ENCODE peak calls at places on chromosomes 13 and 19, in six cellular contexts. One of them, this sample, is unnamed.
A peak's percentile ranks its signal among the peaks of the same experiment; 100 is the strongest.

GRCh38 chr13:98221234-98221633 is 44.2 kb upstream of the RNF113B start:
- DNase-seq in tibial artery: no peak
- DNase-seq in ovary: no peak
- DNase-seq in stomach: no peak
- DNase-seq in upper lobe of right lung: no peak
- DNase-seq in fibroblast of lung: no peak
- DNase-seq in this sample: no peak

GRCh38 chr13:43303040-43303729 is 279.8 kb downstream of the DNAJC15 start:
- DNase-seq in tibial artery: peak; percentile 34
- DNase-seq in ovary: peak; percentile 67
- DNase-seq in stomach: peak; percentile 78
- DNase-seq in upper lobe of right lung: no peak
- DNase-seq in fibroblast of lung: peak; percentile 80
- DNase-seq in this sample: no peak

GRCh38 chr13:21974741-21975140 is 303.9 kb downstream of the FGF9 start:
- DNase-seq in tibial artery: no peak
- DNase-seq in ovary: no peak
- DNase-seq in stomach: no peak
- DNase-seq in upper lobe of right lung: no peak
- DNase-seq in fibroblast of lung: no peak
- DNase-seq in this sample: no peak

GRCh38 chr13:77016241-77016812 is 10.6 kb downstream of the FBXL3 start:
- DNase-seq in tibial artery: no peak
- DNase-seq in ovary: no peak
- DNase-seq in stomach: no peak
- DNase-seq in upper lobe of right lung: no peak
- DNase-seq in fibroblast of lung: no peak
- DNase-seq in this sample: no peak

GRCh38 chr19:52935434-52935833 is 12.2 kb upstream of the ZNF888 start:
- DNase-seq in tibial artery: no peak
- DNase-seq in ovary: no peak
- DNase-seq in stomach: peak; percentile 53
- DNase-seq in upper lobe of right lung: no peak
- DNase-seq in fibroblast of lung: peak; percentile 51
- DNase-seq in this sample: no peak

GRCh38 chr19:43667524-43668405 is 2.2 kb downstream of the PLAUR start:
- DNase-seq in tibial artery: peak; percentile 38
- DNase-seq in ovary: peak; percentile 32
- DNase-seq in stomach: no peak
- DNase-seq in upper lobe of right lung: peak; percentile 70
- DNase-seq in fibroblast of lung: no peak
- DNase-seq in this sample: peak; percentile 57

GRCh38 chr13:107379398-107380155 is 811.6 kb upstream of the ARGLU1 start:
- DNase-seq in tibial artery: no peak
- DNase-seq in ovary: no peak
- DNase-seq in stomach: no peak
- DNase-seq in upper lobe of right lung: no peak
- DNase-seq in fibroblast of lung: no peak
- DNase-seq in this sample: no peak

GRCh38 chr19:7115721-7116120 is 46.2 kb downstream of the ZNF557 start:
- DNase-seq in tibial artery: no peak
- DNase-seq in ovary: no peak
- DNase-seq in stomach: no peak
- DNase-seq in upper lobe of right lung: no peak
- DNase-seq in fibroblast of lung: no peak
- DNase-seq in this sample: no peak

GRCh38 chr19:17398902-17399527 is 5.0 kb upstream of the CCDC194 start:
- DNase-seq in tibial artery: no peak
- DNase-seq in ovary: no peak
- DNase-seq in stomach: no peak
- DNase-seq in upper lobe of right lung: no peak
- DNase-seq in fibroblast of lung: no peak
- DNase-seq in this sample: no peak

GRCh38 chr13:99894835-99895427 is 76.6 kb downstream of the ZIC5 start:
- DNase-seq in tibial artery: no peak
- DNase-seq in ovary: no peak
- DNase-seq in stomach: no peak
- DNase-seq in upper lobe of right lung: no peak
- DNase-seq in fibroblast of lung: peak; percentile 11
- DNase-seq in this sample: no peak

GRCh38 chr19:45396389-45397260 is 8.2 kb downstream of the PPP1R13L start:
- DNase-seq in tibial artery: no peak
- DNase-seq in ovary: no peak
- DNase-seq in stomach: no peak
- DNase-seq in upper lobe of right lung: no peak
- DNase-seq in fibroblast of lung: no peak
- DNase-seq in this sample: no peak

GRCh38 chr13:47148543-47148942 is 251.7 kb upstream of the HTR2A start:
- DNase-seq in tibial artery: no peak
- DNase-seq in ovary: no peak
- DNase-seq in stomach: no peak
- DNase-seq in upper lobe of right lung: no peak
- DNase-seq in fibroblast of lung: no peak
- DNase-seq in this sample: no peak

GRCh38 chr13:75365724-75366173 is 116.2 kb downstream of the TBC1D4 start:
- DNase-seq in tibial artery: no peak
- DNase-seq in ovary: no peak
- DNase-seq in stomach: no peak
- DNase-seq in upper lobe of right lung: no peak
- DNase-seq in fibroblast of lung: peak; percentile 52
- DNase-seq in this sample: no peak

GRCh38 chr13:63731896-63732295 is 2316.2 kb upstream of the PCDH20 start:
- DNase-seq in tibial artery: no peak
- DNase-seq in ovary: no peak
- DNase-seq in stomach: peak; percentile 39
- DNase-seq in upper lobe of right lung: no peak
- DNase-seq in fibroblast of lung: no peak
- DNase-seq in this sample: no peak

GRCh38 chr13:81350056-81350455 is 1009.1 kb upstream of the SPRY2 start:
- DNase-seq in tibial artery: no peak
- DNase-seq in ovary: no peak
- DNase-seq in stomach: no peak
- DNase-seq in upper lobe of right lung: no peak
- DNase-seq in fibroblast of lung: no peak
- DNase-seq in this sample: no peak

GRCh38 chr13:79457948-79458347 is 23.0 kb upstream of the NDFIP2 start:
- DNase-seq in tibial artery: no peak
- DNase-seq in ovary: no peak
- DNase-seq in stomach: no peak
- DNase-seq in upper lobe of right lung: no peak
- DNase-seq in fibroblast of lung: peak; percentile 77
- DNase-seq in this sample: no peak

GRCh38 chr13:112767506-112768471 is 78.0 kb downstream of the ATP11A start:
- DNase-seq in tibial artery: peak; percentile 73
- DNase-seq in ovary: no peak
- DNase-seq in stomach: no peak
- DNase-seq in upper lobe of right lung: peak; percentile 90
- DNase-seq in fibroblast of lung: no peak
- DNase-seq in this sample: peak; percentile 88

GRCh38 chr13:49838989-49839388 is 46.5 kb upstream of the KPNA3 start:
- DNase-seq in tibial artery: no peak
- DNase-seq in ovary: no peak
- DNase-seq in stomach: no peak
- DNase-seq in upper lobe of right lung: no peak
- DNase-seq in fibroblast of lung: no peak
- DNase-seq in this sample: no peak

GRCh38 chr19:54691582-54692293 is 29.0 kb downstream of the LILRB4 start:
- DNase-seq in tibial artery: no peak
- DNase-seq in ovary: no peak
- DNase-seq in stomach: no peak
- DNase-seq in upper lobe of right lung: no peak
- DNase-seq in fibroblast of lung: no peak
- DNase-seq in this sample: no peak

GRCh38 chr13:28347456-28348371 is 147.2 kb downstream of the FLT1 start:
- DNase-seq in tibial artery: no peak
- DNase-seq in ovary: no peak
- DNase-seq in stomach: no peak
- DNase-seq in upper lobe of right lung: no peak
- DNase-seq in fibroblast of lung: no peak
- DNase-seq in this sample: no peak

GRCh38 chr13:50129923-50130685 is 114.9 kb downstream of the KCNRG start:
- DNase-seq in tibial artery: peak; percentile 80
- DNase-seq in ovary: no peak
- DNase-seq in stomach: no peak
- DNase-seq in upper lobe of right lung: peak; percentile 71
- DNase-seq in fibroblast of lung: peak; percentile 46
- DNase-seq in this sample: peak; percentile 58

GRCh38 chr13:49569993-49570689 is 15.2 kb downstream of the RCBTB1 start:
- DNase-seq in tibial artery: no peak
- DNase-seq in ovary: no peak
- DNase-seq in stomach: no peak
- DNase-seq in upper lobe of right lung: no peak
- DNase-seq in fibroblast of lung: no peak
- DNase-seq in this sample: no peak

GRCh38 chr13:44224433-44225149 is 149.0 kb upstream of the SERP2 start:
- DNase-seq in tibial artery: peak; percentile 74
- DNase-seq in ovary: peak; percentile 58
- DNase-seq in stomach: no peak
- DNase-seq in upper lobe of right lung: no peak
- DNase-seq in fibroblast of lung: peak; percentile 83
- DNase-seq in this sample: no peak

GRCh38 chr19:2077833-2078619 is 18.1 kb downstream of the MOB3A start:
- DNase-seq in tibial artery: no peak
- DNase-seq in ovary: no peak
- DNase-seq in stomach: no peak
- DNase-seq in upper lobe of right lung: no peak
- DNase-seq in fibroblast of lung: no peak
- DNase-seq in this sample: no peak

GRCh38 chr13:95154441-95154886 is 146.8 kb downstream of the ABCC4 start:
- DNase-seq in tibial artery: no peak
- DNase-seq in ovary: no peak
- DNase-seq in stomach: no peak
- DNase-seq in upper lobe of right lung: no peak
- DNase-seq in fibroblast of lung: peak; percentile 21
- DNase-seq in this sample: no peak

GRCh38 chr13:32048816-32049215 is 17.2 kb downstream of the FRY start:
- DNase-seq in tibial artery: no peak
- DNase-seq in ovary: no peak
- DNase-seq in stomach: no peak
- DNase-seq in upper lobe of right lung: no peak
- DNase-seq in fibroblast of lung: no peak
- DNase-seq in this sample: no peak

GRCh38 chr13:20064128-20064527 is 96.7 kb downstream of the GJA3 start:
- DNase-seq in tibial artery: no peak
- DNase-seq in ovary: no peak
- DNase-seq in stomach: no peak
- DNase-seq in upper lobe of right lung: no peak
- DNase-seq in fibroblast of lung: peak; percentile 58
- DNase-seq in this sample: no peak

GRCh38 chr19:18423258-18424020 is 4.2 kb downstream of the SSBP4 start:
- DNase-seq in tibial artery: no peak
- DNase-seq in ovary: peak; percentile 17
- DNase-seq in stomach: no peak
- DNase-seq in upper lobe of right lung: no peak
- DNase-seq in fibroblast of lung: no peak
- DNase-seq in this sample: peak; percentile 41
- H3K4me1 ChIP-seq in tibial artery: peaks cover 3% of the 10 kb centered on the region
- H3K4me1 ChIP-seq in ovary: peaks cover 22% of the 10 kb centered on the region
- H3K4me1 ChIP-seq in stomach: peaks cover 43% of the 10 kb centered on the region
- H3K4me1 ChIP-seq in upper lobe of right lung: peaks cover 30% of the 10 kb centered on the region
- H3K4me1 ChIP-seq in fibroblast of lung: peaks cover 33% of the 10 kb centered on the region
- H3K4me1 ChIP-seq in this sample: peaks cover 58% of the 10 kb centered on the region

GRCh38 chr13:67416047-67416925 is 186.2 kb upstream of the PCDH9 start:
- DNase-seq in tibial artery: no peak
- DNase-seq in ovary: no peak
- DNase-seq in stomach: peak; percentile 29
- DNase-seq in upper lobe of right lung: peak; percentile 72
- DNase-seq in fibroblast of lung: peak; percentile 38
- DNase-seq in this sample: peak; percentile 54

GRCh38 chr13:67408823-67409222 is 178.7 kb upstream of the PCDH9 start:
- DNase-seq in tibial artery: no peak
- DNase-seq in ovary: no peak
- DNase-seq in stomach: no peak
- DNase-seq in upper lobe of right lung: no peak
- DNase-seq in fibroblast of lung: peak; percentile 71
- DNase-seq in this sample: peak; percentile 45

GRCh38 chr13:67410645-67411044 is 180.5 kb upstream of the PCDH9 start:
- DNase-seq in tibial artery: no peak
- DNase-seq in ovary: no peak
- DNase-seq in stomach: no peak
- DNase-seq in upper lobe of right lung: no peak
- DNase-seq in fibroblast of lung: no peak
- DNase-seq in this sample: no peak
- TF ChIP-seq CTCF in tibial artery: no peak
- TF ChIP-seq CTCF in ovary: no peak
- TF ChIP-seq CTCF in stomach: no peak
- TF ChIP-seq CTCF in upper lobe of right lung: no peak
- TF ChIP-seq CTCF in fibroblast of lung: no peak
- TF ChIP-seq CTCF in this sample: no peak

DNA sequence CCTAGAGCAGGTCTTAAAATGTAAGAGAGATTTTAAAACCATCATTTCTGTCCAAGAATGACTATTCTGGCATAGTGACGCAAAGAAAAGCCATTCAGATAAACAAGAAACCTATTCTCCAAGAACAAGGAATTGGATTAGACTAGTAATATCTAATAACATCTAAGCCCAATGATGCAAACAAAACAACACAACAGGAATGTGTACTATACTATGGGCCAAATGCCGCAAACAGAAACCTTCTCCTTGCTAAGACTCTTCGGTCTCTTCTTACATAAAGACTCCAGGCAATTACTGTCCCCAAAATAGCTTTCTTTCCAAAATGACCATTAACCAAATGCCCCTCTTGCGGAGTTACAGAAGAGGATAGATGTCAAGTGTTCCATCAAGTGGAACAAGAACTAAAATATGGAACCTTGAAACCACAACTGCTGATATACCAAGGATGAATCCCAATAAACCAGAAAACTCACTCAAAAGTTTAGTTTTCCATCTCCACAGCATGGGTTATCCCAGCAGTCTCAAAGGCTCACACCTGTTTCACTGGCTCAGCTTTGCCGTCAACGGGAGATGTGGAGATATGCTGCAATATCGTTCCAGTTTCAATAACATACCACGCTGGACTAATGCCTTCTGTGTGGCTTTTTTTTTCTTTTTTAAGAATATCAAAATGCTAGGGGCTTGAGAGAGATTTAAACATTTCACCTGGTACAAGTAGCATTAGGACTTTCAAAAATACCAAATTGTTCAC is 76.2 kb downstream of the FOXO1 start:
- DNase-seq in tibial artery: no peak
- DNase-seq in ovary: no peak
- DNase-seq in stomach: no peak
- DNase-seq in upper lobe of right lung: no peak
- DNase-seq in fibroblast of lung: no peak
- DNase-seq in this sample: no peak
- H3K4me1 ChIP-seq in tibial artery: no peaks in the 10 kb centered on the region
- H3K4me1 ChIP-seq in ovary: peaks cover 36% of the 10 kb centered on the region
- H3K4me1 ChIP-seq in stomach: peaks cover 42% of the 10 kb centered on the region
- H3K4me1 ChIP-seq in upper lobe of right lung: peaks cover 51% of the 10 kb centered on the region
- H3K4me1 ChIP-seq in fibroblast of lung: no peaks in the 10 kb centered on the region
- H3K4me1 ChIP-seq in this sample: peaks cover 58% of the 10 kb centered on the region

DNA sequence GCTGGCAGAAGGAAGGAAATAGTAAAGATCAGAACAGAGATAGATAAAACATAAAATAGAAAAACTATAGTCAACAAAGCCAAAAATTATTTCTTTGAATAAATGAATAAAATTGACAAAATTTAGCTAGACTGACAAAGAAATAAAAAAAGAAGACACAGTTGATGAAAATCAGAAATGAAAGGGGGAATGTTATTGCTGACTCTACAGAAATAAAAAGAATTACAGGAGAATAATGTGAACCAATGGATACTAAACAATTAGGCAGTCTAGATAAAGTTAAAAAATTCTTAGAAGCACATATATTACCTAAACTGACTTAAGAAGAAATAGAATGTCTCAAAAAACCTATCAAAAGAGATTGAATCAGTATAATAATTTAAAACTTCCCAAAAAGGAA is 933.8 kb downstream of the PCDH9 start:
- DNase-seq in tibial artery: no peak
- DNase-seq in ovary: no peak
- DNase-seq in stomach: no peak
- DNase-seq in upper lobe of right lung: no peak
- DNase-seq in fibroblast of lung: no peak
- DNase-seq in this sample: no peak
- TF ChIP-seq CTCF in tibial artery: no peak
- TF ChIP-seq CTCF in ovary: no peak
- TF ChIP-seq CTCF in stomach: no peak
- TF ChIP-seq CTCF in upper lobe of right lung: no peak
- TF ChIP-seq CTCF in fibroblast of lung: no peak
- TF ChIP-seq CTCF in this sample: no peak

This sample was measured in lower lobe of right lung.